ENCODE peak calls at places on chromosomes 11 and 22, in nine cellular contexts. One of them, this sample, is unnamed.

GRCh38 chr22:37735054-37735453 is 38.2 kb downstream of the TRIOBP start:
- DNase-seq in psoas muscle: peak; percentile 79
- DNase-seq in effector CD8-positive, alpha-beta T cell: no peak
- DNase-seq in HT1080: no peak
- DNase-seq in MV-4-11: no peak
- DNase-seq in AG08396: peak; percentile 79
- DNase-seq in GOT3: no peak
- DNase-seq in cardiac fibroblast: no peak
- DNase-seq in RPMI8226: no peak
- DNase-seq in this sample: no peak

GRCh38 chr22:25488244-25489020 is 76.0 kb upstream of the GRK3 start:
- DNase-seq in psoas muscle: peak; percentile 72
- DNase-seq in effector CD8-positive, alpha-beta T cell: no peak
- DNase-seq in HT1080: peak; percentile 58
- DNase-seq in MV-4-11: no peak
- DNase-seq in AG08396: peak; percentile 54
- DNase-seq in GOT3: peak; percentile 26
- DNase-seq in cardiac fibroblast: peak; percentile 85
- DNase-seq in RPMI8226: no peak
- DNase-seq in this sample: no peak

GRCh38 chr22:41563051-41563711 is 2.4 kb downstream of the CSDC2 start:
- DNase-seq in psoas muscle: no peak
- DNase-seq in effector CD8-positive, alpha-beta T cell: no peak
- DNase-seq in HT1080: peak; percentile 94
- DNase-seq in MV-4-11: no peak
- DNase-seq in AG08396: peak; percentile 62
- DNase-seq in GOT3: no peak
- DNase-seq in cardiac fibroblast: peak; percentile 72
- DNase-seq in RPMI8226: no peak
- DNase-seq in this sample: peak; percentile 48

GRCh38 chr11:32893947-32894827 is 1.6 kb downstream of the QSER1 start:
- DNase-seq in psoas muscle: no peak
- DNase-seq in effector CD8-positive, alpha-beta T cell: no peak
- DNase-seq in HT1080: peak; percentile 82
- DNase-seq in MV-4-11: peak; percentile 64
- DNase-seq in AG08396: peak; percentile 70
- DNase-seq in GOT3: no peak
- DNase-seq in cardiac fibroblast: peak; percentile 84
- DNase-seq in RPMI8226: peak; percentile 72
- DNase-seq in this sample: peak; percentile 75

GRCh38 chr11:2190670-2191471 is 19.3 kb upstream of the TH start:
- DNase-seq in psoas muscle: no peak
- DNase-seq in effector CD8-positive, alpha-beta T cell: no peak
- DNase-seq in HT1080: no peak
- DNase-seq in MV-4-11: peak; percentile 60
- DNase-seq in AG08396: no peak
- DNase-seq in GOT3: no peak
- DNase-seq in cardiac fibroblast: no peak
- DNase-seq in RPMI8226: no peak
- DNase-seq in this sample: peak; percentile 88

GRCh38 chr22:32794449-32795213 is 6.9 kb upstream of the TIMP3 start:
- DNase-seq in psoas muscle: no peak
- DNase-seq in effector CD8-positive, alpha-beta T cell: no peak
- DNase-seq in HT1080: no peak
- DNase-seq in MV-4-11: no peak
- DNase-seq in AG08396: no peak
- DNase-seq in GOT3: no peak
- DNase-seq in cardiac fibroblast: no peak
- DNase-seq in RPMI8226: no peak
- DNase-seq in this sample: no peak

GRCh38 chr22:42515896-42516295 is 3.7 kb downstream of the RRP7A start:
- DNase-seq in psoas muscle: no peak
- DNase-seq in effector CD8-positive, alpha-beta T cell: no peak
- DNase-seq in HT1080: no peak
- DNase-seq in MV-4-11: no peak
- DNase-seq in AG08396: no peak
- DNase-seq in GOT3: no peak
- DNase-seq in cardiac fibroblast: no peak
- DNase-seq in RPMI8226: no peak
- DNase-seq in this sample: no peak

GRCh38 chr11:120244476-120244875 is 4.5 kb downstream of the POU2F3 start:
- DNase-seq in psoas muscle: no peak
- DNase-seq in effector CD8-positive, alpha-beta T cell: no peak
- DNase-seq in HT1080: peak; percentile 44
- DNase-seq in MV-4-11: no peak
- DNase-seq in AG08396: no peak
- DNase-seq in GOT3: no peak
- DNase-seq in cardiac fibroblast: peak; percentile 24
- DNase-seq in RPMI8226: no peak
- DNase-seq in this sample: no peak

GRCh38 chr22:35305525-35306070 is 5.9 kb downstream of the TOM1 start:
- DNase-seq in psoas muscle: no peak
- DNase-seq in effector CD8-positive, alpha-beta T cell: no peak
- DNase-seq in HT1080: no peak
- DNase-seq in MV-4-11: no peak
- DNase-seq in AG08396: no peak
- DNase-seq in GOT3: no peak
- DNase-seq in cardiac fibroblast: no peak
- DNase-seq in RPMI8226: peak; percentile 32
- DNase-seq in this sample: no peak

GRCh38 chr11:116262370-116262769 is 510.4 kb downstream of the BUD13 start:
- DNase-seq in psoas muscle: no peak
- DNase-seq in effector CD8-positive, alpha-beta T cell: no peak
- DNase-seq in HT1080: no peak
- DNase-seq in MV-4-11: no peak
- DNase-seq in AG08396: no peak
- DNase-seq in GOT3: no peak
- DNase-seq in cardiac fibroblast: no peak
- DNase-seq in RPMI8226: no peak
- DNase-seq in this sample: peak; percentile 59

GRCh38 chr11:113778111-113778910 is 1.3 kb upstream of the CLDN25 start:
- DNase-seq in psoas muscle: peak; percentile 76
- DNase-seq in effector CD8-positive, alpha-beta T cell: no peak
- DNase-seq in HT1080: peak; percentile 74
- DNase-seq in MV-4-11: peak; percentile 9
- DNase-seq in AG08396: peak; percentile 43
- DNase-seq in GOT3: no peak
- DNase-seq in cardiac fibroblast: peak; percentile 23
- DNase-seq in RPMI8226: no peak
- DNase-seq in this sample: no peak

GRCh38 chr11:114062272-114062671 is 2.8 kb downstream of the ZBTB16 start:
- DNase-seq in psoas muscle: peak; percentile 42
- DNase-seq in effector CD8-positive, alpha-beta T cell: no peak
- DNase-seq in HT1080: no peak
- DNase-seq in MV-4-11: no peak
- DNase-seq in AG08396: no peak
- DNase-seq in GOT3: no peak
- DNase-seq in cardiac fibroblast: no peak
- DNase-seq in RPMI8226: no peak
- DNase-seq in this sample: no peak

GRCh38 chr11:14480716-14481115 is 18.9 kb downstream of the COPB1 start:
- DNase-seq in psoas muscle: no peak
- DNase-seq in effector CD8-positive, alpha-beta T cell: no peak
- DNase-seq in HT1080: no peak
- DNase-seq in MV-4-11: peak; percentile 42
- DNase-seq in AG08396: no peak
- DNase-seq in GOT3: no peak
- DNase-seq in cardiac fibroblast: no peak
- DNase-seq in RPMI8226: no peak
- DNase-seq in this sample: no peak

GRCh38 chr11:27055065-27055682 is 14.6 kb downstream of the BBOX1 start:
- DNase-seq in psoas muscle: no peak
- DNase-seq in effector CD8-positive, alpha-beta T cell: no peak
- DNase-seq in HT1080: peak; percentile 61
- DNase-seq in MV-4-11: no peak
- DNase-seq in AG08396: no peak
- DNase-seq in GOT3: no peak
- DNase-seq in cardiac fibroblast: peak; percentile 36
- DNase-seq in RPMI8226: no peak
- DNase-seq in this sample: no peak

GRCh38 chr11:134363161-134363560 is 31.4 kb downstream of the GLB1L2 start:
- DNase-seq in psoas muscle: peak; percentile 30
- DNase-seq in effector CD8-positive, alpha-beta T cell: no peak
- DNase-seq in HT1080: no peak
- DNase-seq in MV-4-11: no peak
- DNase-seq in AG08396: no peak
- DNase-seq in GOT3: no peak
- DNase-seq in cardiac fibroblast: no peak
- DNase-seq in RPMI8226: no peak
- DNase-seq in this sample: no peak

GRCh38 chr11:128324051-128324481 is 263.3 kb downstream of the ETS1 start:
- DNase-seq in psoas muscle: no peak
- DNase-seq in effector CD8-positive, alpha-beta T cell: no peak
- DNase-seq in HT1080: no peak
- DNase-seq in MV-4-11: no peak
- DNase-seq in AG08396: no peak
- DNase-seq in GOT3: no peak
- DNase-seq in cardiac fibroblast: no peak
- DNase-seq in RPMI8226: no peak
- DNase-seq in this sample: no peak

GRCh38 chr11:76626921-76627391 is 43.6 kb downstream of the LRRC32 start:
- DNase-seq in psoas muscle: no peak
- DNase-seq in effector CD8-positive, alpha-beta T cell: no peak
- DNase-seq in HT1080: peak; percentile 73
- DNase-seq in MV-4-11: peak; percentile 97
- DNase-seq in AG08396: no peak
- DNase-seq in GOT3: no peak
- DNase-seq in cardiac fibroblast: peak; percentile 46
- DNase-seq in RPMI8226: peak; percentile 87
- DNase-seq in this sample: no peak